ENCODE peak calls at places on chromosomes 13 and 19, in five cellular contexts. L is left lung, H is fibroblast of pulmonary artery, R is pancreas, O is nephron progenitor cell. Q is an unnamed sample.

GRCh38 chr13:99067160-99067985 is 89.5 kb upstream of the DOCK9 start:
- DNase-seq in O (no peak), L (no peak), R (no peak), H (peak), Q (no peak)

GRCh38 chr13:23445794-23446193 is 12.3 kb upstream of the SACS start:
- DNase-seq in R (no peak), O (no peak), L (no peak), H (no peak), Q (no peak)

GRCh38 chr13:94535775-94536174 is 56.3 kb upstream of the DCT start:
- DNase-seq in R (no peak), O (no peak), L (no peak), H (no peak), Q (no peak)

GRCh38 chr19:5324947-5325346 is 15.7 kb downstream of the PTPRS start:
- DNase-seq in H (no peak), O (no peak), L (no peak), R (no peak), Q (no peak)

GRCh38 chr13:51137250-51137649 is 26.2 kb upstream of the C13orf42 start:
- DNase-seq in H (no peak), O (no peak), L (no peak), R (no peak), Q (no peak)

GRCh38 chr19:16085115-16085514 is 8.8 kb downstream of the TPM4 start:
- DNase-seq in O (no peak), H (no peak), L (peak), R (no peak), Q (no peak)

GRCh38 chr19:35843676-35844481 is 8.4 kb downstream of the NPHS1 start:
- DNase-seq in H (no peak), O (peak), L (no peak), R (peak), Q (peak)

GRCh38 chr19:42134671-42135070 is 2.4 kb upstream of the POU2F2 start:
- DNase-seq in L (no peak), R (no peak), H (no peak), O (no peak), Q (no peak)

GRCh38 chr13:32878172-32878571 is 138.1 kb upstream of the KL start:
- DNase-seq in O (no peak), L (no peak), H (no peak), R (no peak), Q (no peak)

GRCh38 chr13:33111414-33112110 is 95.3 kb downstream of the KL start:
- DNase-seq in O (no peak), R (no peak), H (peak), L (no peak), Q (no peak)

GRCh38 chr13:21012841-21013681 is 48.3 kb downstream of the LATS2 start:
- DNase-seq in R (no peak), H (peak), O (no peak), L (no peak), Q (no peak)

GRCh38 chr13:113090806-113091205 is 14.8 kb upstream of the F7 start:
- DNase-seq in L (no peak), H (no peak), O (no peak), R (peak), Q (peak)

GRCh38 chr13:44917589-44918322 is 71.5 kb downstream of the NUFIP1 start:
- DNase-seq in H (peak), O (peak), L (peak), R (peak), Q (peak)

GRCh38 chr19:17125728-17126677 is 50.4 kb downstream of the MYO9B start:
- DNase-seq in O (no peak), R (no peak), H (peak), L (peak), Q (peak)

GRCh38 chr13:100941377-100941776 is 266.8 kb upstream of the TMTC4 start:
- DNase-seq in R (no peak), L (no peak), H (no peak), O (no peak), Q (no peak)

DNA sequence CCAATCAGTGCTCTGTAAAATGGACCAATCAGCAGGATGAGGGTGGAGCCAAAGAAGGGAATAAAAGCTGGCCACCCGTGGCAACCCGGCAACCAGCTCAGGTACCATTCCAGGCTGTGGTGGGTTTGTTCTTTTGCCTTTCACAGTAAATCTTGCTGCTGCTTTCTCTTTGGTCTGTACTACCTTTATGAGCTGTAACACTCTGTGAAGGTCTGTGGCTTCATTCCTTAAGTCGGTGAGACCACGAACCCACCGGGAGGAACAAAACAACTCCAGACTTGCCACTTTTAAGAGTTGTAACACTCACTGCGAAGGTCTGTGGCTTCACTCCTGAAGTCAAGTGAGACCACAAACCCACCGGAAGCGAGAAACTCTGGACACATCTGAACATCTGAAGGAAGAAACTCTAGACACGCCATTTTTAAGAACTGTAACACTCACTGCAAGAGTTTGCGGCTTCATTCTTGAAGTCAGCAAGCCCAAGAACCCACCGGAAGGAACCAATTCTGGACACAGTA is 16.5 kb upstream of the SPACA6 start:
- DNase-seq in R (no peak), L (no peak), O (no peak), H (no peak), Q (no peak)
- TF ChIP-seq CTCF in R (no peak), L (no peak), O (no peak), H (no peak), Q (no peak)

GRCh38 chr19:56725829-56726424 is 54.4 kb upstream of the ZNF835 start:
- DNase-seq in O (no peak), L (no peak), R (no peak), H (peak), Q (no peak)
- TF ChIP-seq CTCF in O (no peak), L (peak), R (peak), H (no peak), Q (no peak)

DNA sequence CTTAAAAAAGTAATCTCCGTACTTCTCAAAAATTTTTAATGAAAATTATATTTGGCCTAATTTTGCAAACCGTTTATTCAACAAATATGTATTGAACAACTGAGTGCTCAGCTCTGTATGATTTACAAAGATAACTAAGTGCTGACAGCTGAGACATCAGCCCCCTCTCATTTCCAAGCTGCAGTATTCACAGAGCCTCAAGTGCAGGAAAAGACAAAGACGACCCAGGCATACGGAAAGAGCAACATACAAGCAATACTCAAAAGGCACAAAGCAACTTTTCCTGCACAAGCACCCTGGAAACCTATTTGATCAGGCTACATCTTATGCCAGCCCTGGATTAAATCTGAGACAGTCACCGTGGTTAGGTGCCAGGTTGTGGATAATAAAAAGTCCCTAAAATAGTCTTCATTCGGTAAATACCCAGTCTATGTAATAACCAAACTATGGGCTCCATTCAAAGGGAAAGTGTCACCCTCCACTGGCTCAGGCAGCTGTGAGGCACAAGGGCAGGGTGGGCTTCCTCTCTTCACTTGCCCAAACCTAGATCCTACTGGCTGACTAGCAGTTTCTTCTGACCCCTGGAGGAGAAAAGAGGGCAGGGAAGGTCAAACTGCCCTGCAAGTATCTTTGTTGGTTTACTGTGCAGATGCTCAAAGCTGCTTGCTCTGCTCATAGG is 65.5 kb downstream of the TBC1D4 start:
- DNase-seq in O (no peak), L (no peak), H (no peak), R (no peak), Q (no peak)
- TF ChIP-seq CTCF in O (no peak), L (no peak), H (no peak), R (no peak), Q (no peak)

GRCh38 chr13:29105779-29106178 is 285.6 kb downstream of the MTUS2 start:
- DNase-seq in L (no peak), R (no peak), O (no peak), H (no peak), Q (no peak)
- TF ChIP-seq CTCF in L (no peak), R (no peak), O (no peak), H (no peak), Q (no peak)

DNA sequence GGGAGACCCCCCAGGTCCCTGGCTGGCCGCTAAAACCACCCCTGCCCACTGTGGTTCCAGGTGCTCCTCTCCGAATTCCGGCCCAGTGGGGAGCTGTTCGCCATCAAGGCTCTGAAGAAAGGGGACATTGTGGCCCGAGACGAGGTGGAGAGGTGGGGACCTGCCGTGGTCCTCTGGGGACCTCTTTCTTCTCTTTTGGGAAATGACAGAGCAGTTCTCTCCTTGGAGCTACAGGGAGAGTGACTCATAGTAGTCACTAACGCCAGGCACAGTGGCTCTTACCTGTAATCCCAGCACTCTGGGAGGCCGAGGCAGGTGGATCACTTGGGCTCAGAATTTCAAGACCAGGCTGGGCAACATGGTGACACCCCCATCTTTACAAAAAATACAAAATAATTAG is 7.3 kb downstream of the PTGER1 start:
- DNase-seq in H (no peak), O (no peak), R (no peak), L (no peak), Q (no peak)
- TF ChIP-seq CTCF in H (no peak), O (no peak), R (no peak), L (no peak), Q (no peak)

GRCh38 chr19:30274987-30275386 is 97.2 kb upstream of the ZNF536 start:
- DNase-seq in O (no peak), R (no peak), L (no peak), H (no peak), Q (no peak)
- TF ChIP-seq CTCF in O (no peak), R (no peak), L (no peak), H (no peak), Q (no peak)

GRCh38 chr19:50232600-50232999 is 29.2 kb downstream of the MYH14 start:
- DNase-seq in R (no peak), O (no peak), H (no peak), L (no peak), Q (no peak)

GRCh38 chr19:50226536-50226935 is 23.1 kb downstream of the MYH14 start:
- DNase-seq in O (no peak), H (no peak), R (no peak), L (no peak), Q (no peak)

GRCh38 chr19:50231821-50232220 is 28.4 kb downstream of the MYH14 start:
- DNase-seq in L (no peak), H (no peak), R (no peak), O (no peak), Q (no peak)

GRCh38 chr19:50233308-50233910 is 30.0 kb downstream of the MYH14 start:
- DNase-seq in O (no peak), H (no peak), R (no peak), L (no peak), Q (no peak)

DNA sequence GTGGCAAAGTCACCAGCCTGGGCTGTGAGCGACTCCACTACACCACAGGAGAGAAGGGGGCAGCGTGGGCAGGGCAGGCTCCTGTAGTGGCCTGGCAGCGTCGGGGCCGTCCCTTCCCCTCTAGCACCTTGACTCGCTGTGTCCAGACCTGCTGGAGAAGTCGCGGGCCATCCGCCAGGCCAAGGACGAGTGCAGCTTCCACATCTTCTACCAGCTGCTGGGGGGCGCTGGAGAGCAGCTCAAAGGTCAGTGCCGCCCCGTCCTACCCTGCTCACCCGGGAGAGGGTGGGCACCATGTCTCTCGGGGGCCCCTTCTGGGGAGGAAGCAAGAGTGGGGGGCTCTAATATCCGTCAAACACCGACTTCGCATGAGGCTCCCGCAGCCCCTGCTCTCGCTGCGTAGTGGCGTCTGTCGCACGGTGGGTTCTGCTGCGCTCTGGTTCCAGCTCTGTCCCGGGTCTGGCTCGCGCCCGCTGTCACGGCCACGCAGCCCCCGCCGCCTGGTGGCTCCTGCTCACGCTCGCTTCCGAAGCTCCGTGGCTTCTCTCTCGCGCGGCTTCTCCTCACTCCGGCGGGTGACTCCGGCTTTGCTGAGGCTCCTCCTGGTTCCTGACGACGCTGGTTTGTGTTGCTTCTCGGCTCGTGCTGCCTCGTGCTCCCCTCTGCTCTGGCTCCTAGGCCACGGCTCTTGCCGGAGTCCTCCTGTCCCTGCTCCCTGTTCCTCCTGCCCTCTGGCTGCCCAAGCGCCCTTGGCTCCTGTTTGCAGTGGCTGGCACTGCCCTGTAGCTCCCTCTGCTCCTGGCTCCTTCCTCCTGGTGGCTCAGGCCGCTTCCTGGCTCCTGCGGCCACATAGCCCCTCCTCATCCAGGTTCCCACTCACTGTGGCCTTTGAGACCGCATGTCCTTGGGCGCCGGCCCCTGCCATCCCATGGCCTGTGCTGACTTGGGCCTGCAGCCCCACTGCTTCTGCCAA is 27.2 kb downstream of the MYH14 start:
- DNase-seq in H (no peak), O (peak), R (no peak), L (no peak), Q (peak)
- TF ChIP-seq CTCF in H (no peak), O (peak), R (no peak), L (no peak), Q (no peak)

GRCh38 chr13:60329221-60329983 is 67.6 kb upstream of the TDRD3 start:
- DNase-seq in R (no peak), L (peak), H (peak), O (peak), Q (peak)
- TF ChIP-seq CTCF in R (no peak), L (peak), H (peak), O (peak), Q (no peak)

GRCh38 chr19:45687599-45687998 is 4.2 kb downstream of the SNRPD2 start:
- DNase-seq in O (no peak), L (no peak), H (no peak), R (no peak), Q (no peak)
- TF ChIP-seq CTCF in O (no peak), L (no peak), H (no peak), R (no peak), Q (no peak)

Q was measured in glutamatergic neuron.